ENCODE peak calls at places on chromosomes 5 and 9, in eight cellular contexts. A is activated effector memory CD4-positive, alpha-beta T cell treated with anti-CD3 and anti-CD28 coated beads, Interleukin-2, amount 50 U/mL, for 16 hours; E is WERI-Rb-1; B is endodermal cell; U is non-pigmented ciliary epithelial cell; T is neuronal stem cell; R is T-helper 22 cell; V is stimulated activated CD8-positive, alpha-beta memory T cell treated with anti-CD3 and anti-CD28 coated beads, Interleukin-15, amount 100 ng/mL, for 1 hour. Y is an unnamed sample.

GRCh38 chr5:150625831-150626746 is 14.4 kb upstream of the SYNPO start:
- DNase-seq in V (no peak), A (no peak), E (no peak), T (no peak), B (no peak), R (no peak), U (no peak), Y (no peak)

GRCh38 chr9:136060671-136061371 is 34.3 kb downstream of the NACC2 start:
- DNase-seq in R (no peak), A (peak), T (no peak), E (no peak), B (no peak), U (no peak), V (no peak), Y (no peak)

GRCh38 chr9:89877051-89878002 is 272.5 kb downstream of the GADD45G start:
- DNase-seq in U (no peak), A (peak), R (no peak), E (peak), T (no peak), V (no peak), B (peak), Y (no peak)

GRCh38 chr9:116786737-116787136 is 99.6 kb downstream of the TRIM32 start:
- DNase-seq in T (no peak), B (no peak), A (no peak), U (no peak), V (no peak), E (no peak), R (no peak), Y (no peak)

GRCh38 chr5:64497390-64497789 is 8.4 kb upstream of the RGS7BP start:
- DNase-seq in B (no peak), R (no peak), U (no peak), V (no peak), E (no peak), A (no peak), T (peak), Y (no peak)

GRCh38 chr5:125630260-125630659 is 792.9 kb upstream of the GRAMD2B start:
- DNase-seq in R (no peak), E (no peak), U (no peak), T (no peak), A (no peak), V (no peak), B (no peak), Y (no peak)

GRCh38 chr5:157172408-157172807 is 6.3 kb upstream of the GARIN3 start:
- DNase-seq in R (peak), T (no peak), V (peak), B (no peak), A (peak), E (no peak), U (no peak), Y (no peak)

GRCh38 chr9:120402741-120403542 is 177.0 kb downstream of the CDK5RAP2 start:
- DNase-seq in R (no peak), A (no peak), V (no peak), T (no peak), U (peak), E (no peak), B (no peak), Y (peak)

GRCh38 chr5:108801301-108801700 is 53.6 kb downstream of the FER start:
- DNase-seq in R (no peak), U (no peak), A (no peak), B (no peak), V (no peak), T (no peak), E (no peak), Y (no peak)

GRCh38 chr5:141382469-141383294 is at the start of gene PCDHGA7:
- DNase-seq in A (no peak), U (no peak), T (no peak), R (no peak), B (no peak), E (no peak), V (no peak), Y (no peak)

GRCh38 chr9:36461341-36461740 is 61.3 kb upstream of the RNF38 start:
- DNase-seq in E (no peak), A (no peak), U (no peak), B (no peak), V (no peak), T (no peak), R (no peak), Y (no peak)

GRCh38 chr5:178306430-178307225 is 74.0 kb upstream of the PHYKPL start:
- DNase-seq in T (no peak), B (peak), U (no peak), V (no peak), A (peak), E (no peak), R (no peak), Y (no peak)

GRCh38 chr9:94687451-94687850 is 39.0 kb upstream of the AOPEP start:
- DNase-seq in T (no peak), U (no peak), V (no peak), E (no peak), B (no peak), A (no peak), R (no peak), Y (no peak)

GRCh38 chr5:95216136-95216955 is 68.5 kb downstream of the MCTP1 start:
- DNase-seq in R (no peak), V (no peak), E (no peak), A (no peak), B (no peak), T (no peak), U (no peak), Y (no peak)

GRCh38 chr5:6633469-6634326 is 458 bp downstream of the SRD5A1 start:
- DNase-seq in R (no peak), E (peak), U (no peak), A (no peak), T (no peak), V (no peak), B (peak), Y (no peak)

Y was measured in epithelial cell of proximal tubule.